ENCODE peak calls at places on chromosomes 6 and 20, in ten cellular contexts. T is C1 segment of cervical spinal cord; I is H54; L is HS-27A; A is left cardiac atrium; J is NCI-H1694 treated with DMSO at 0.1 percent for 48 hours; C is ELF-1; K is stimulated activated CD4-positive, alpha-beta T cell treated with anti-CD3 and anti-CD28 coated beads, Interleukin-12 subunit alpha, Interleukin-12 subunit beta, amount 100 ng/mL, for 4 hours; V is neural crest cell; X is amygdala. B is an unnamed sample.

GRCh38 chr20:24914388-24915241 is 34.5 kb upstream of the CST7 start:
- DNase-seq in T (no peak), I (no peak), L (no peak), A (no peak), J (no peak), C (no peak), K (no peak), V (no peak), X (no peak), B (no peak)

GRCh38 chr6:41536884-41537347 is 9.3 kb upstream of the FOXP4 start:
- DNase-seq in T (no peak), I (no peak), L (no peak), A (peak), J (peak), C (no peak), K (no peak), V (no peak), X (no peak), B (peak)

GRCh38 chr6:43405354-43405753 is 22.0 kb upstream of the ABCC10 start:
- DNase-seq in T (no peak), I (no peak), L (no peak), A (no peak), J (no peak), C (no peak), K (no peak), V (no peak), X (no peak), B (no peak)

GRCh38 chr6:87730310-87730709 is 28.3 kb upstream of the AKIRIN2 start:
- DNase-seq in T (no peak), I (no peak), L (no peak), A (peak), J (no peak), C (no peak), K (no peak), V (no peak), X (no peak), B (peak)

GRCh38 chr6:137157601-137158000 is 15.8 kb downstream of the IL22RA2 start:
- DNase-seq in T (no peak), I (no peak), L (no peak), A (no peak), J (no peak), C (no peak), K (no peak), V (no peak), X (no peak), B (no peak)

GRCh38 chr20:20695250-20695816 is 17.1 kb downstream of the RALGAPA2 start:
- DNase-seq in T (no peak), I (no peak), L (no peak), A (no peak), J (no peak), C (no peak), K (no peak), V (no peak), X (no peak), B (no peak)

GRCh38 chr20:17840423-17840822 is 128.2 kb downstream of the SNX5 start:
- DNase-seq in T (no peak), I (no peak), L (no peak), A (no peak), J (no peak), C (no peak), K (no peak), V (no peak), X (no peak), B (no peak)

GRCh38 chr6:26520088-26520839 is 17.9 kb upstream of the HMGN4 start:
- DNase-seq in T (no peak), I (no peak), L (peak), A (peak), J (peak), C (peak), K (no peak), V (no peak), X (peak), B (peak)

GRCh38 chr20:9838378-9839295 is at the start of gene PAK5:
- DNase-seq in T (peak), I (no peak), L (no peak), A (peak), J (peak), C (peak), K (no peak), V (peak), X (peak), B (peak)

GRCh38 chr20:2089447-2089846 is 12.2 kb upstream of the STK35 start:
- DNase-seq in T (no peak), I (no peak), L (no peak), A (no peak), J (no peak), C (no peak), K (no peak), V (no peak), X (no peak), B (no peak)

GRCh38 chr6:32129297-32130088 is 595 bp downstream of the FKBPL start:
- DNase-seq in T (no peak), I (no peak), L (no peak), A (no peak), J (no peak), C (no peak), K (no peak), V (no peak), X (no peak), B (no peak)

GRCh38 chr6:137160763-137161162 is 12.7 kb downstream of the IL22RA2 start:
- DNase-seq in T (no peak), I (no peak), L (peak), A (no peak), J (no peak), C (no peak), K (no peak), V (no peak), X (no peak), B (no peak)

GRCh38 chr6:41577865-41578713 is 31.9 kb downstream of the FOXP4 start:
- DNase-seq in T (no peak), I (peak), L (no peak), A (peak), J (peak), C (peak), K (no peak), V (peak), X (peak), B (peak)

GRCh38 chr6:5213851-5214507 is 46.8 kb downstream of the LYRM4 start:
- DNase-seq in T (no peak), I (no peak), L (no peak), A (no peak), J (no peak), C (no peak), K (no peak), V (no peak), X (no peak), B (no peak)

GRCh38 chr6:37538107-37538506 is 38.4 kb upstream of the CCDC167 start:
- DNase-seq in T (no peak), I (peak), L (no peak), A (no peak), J (peak), C (peak), K (no peak), V (no peak), X (no peak), B (peak)

GRCh38 chr6:25889877-25890853 is 16.1 kb upstream of the SLC17A3 start:
- DNase-seq in T (no peak), I (no peak), L (peak), A (no peak), J (peak), C (peak), K (no peak), V (peak), X (peak), B (peak)

GRCh38 chr6:148466158-148466557 is 123.5 kb downstream of the SASH1 start:
- DNase-seq in T (no peak), I (no peak), L (no peak), A (no peak), J (no peak), C (no peak), K (no peak), V (no peak), X (peak), B (no peak)